ENCODE peak calls at places on chromosomes 4 and X, in eight cellular contexts. E is choroid plexus epithelial cell, Z is IMR-90, C is psoas muscle, H is tibial artery, K is uterus, F is Calu3, U is heart left ventricle. Q is an unnamed sample.

GRCh38 chrX:55488559-55489314 is 911 bp downstream of the USP51 start:
- DNase-seq in H (peak; percentile 88), F (peak; percentile 48), U (peak; percentile 70), E (peak; percentile 68), Z (peak; percentile 8), K (peak; percentile 73), C (peak; percentile 76), Q (no peak)

GRCh38 chr4:184192933-184193332 is 24.7 kb downstream of the ENPP6 start:
- DNase-seq in H (no peak), Z (no peak), U (no peak), C (no peak), E (no peak), K (no peak), F (no peak), Q (no peak)

GRCh38 chr4:155197757-155198156 is 10.7 kb upstream of the NPY2R start:
- DNase-seq in K (no peak), C (no peak), E (no peak), H (no peak), Z (no peak), U (no peak), F (no peak), Q (no peak)

GRCh38 chr4:55574252-55574651 is 17.8 kb downstream of the PDCL2 start:
- DNase-seq in H (no peak), E (no peak), Z (no peak), F (no peak), K (no peak), C (no peak), U (no peak), Q (no peak)

GRCh38 chr4:105496899-105497298 is 23.0 kb upstream of the PPA2 start:
- DNase-seq in E (peak; percentile 1), H (no peak), C (no peak), U (no peak), F (peak; percentile 15), K (no peak), Z (no peak), Q (no peak)

GRCh38 chr4:146333187-146333894 is 119.0 kb downstream of the REELD1 start:
- DNase-seq in C (no peak), F (no peak), K (no peak), H (no peak), E (peak; percentile 72), Z (peak; percentile 68), U (no peak), Q (peak; percentile 47)

GRCh38 chrX:102959471-102959870 is 22.4 kb downstream of the RAB40AL start:
- DNase-seq in H (no peak), F (no peak), K (no peak), Z (peak; percentile 65), E (peak; percentile 14), C (no peak), U (no peak), Q (no peak)

GRCh38 chrX:155048997-155049619 is 21.8 kb downstream of the CMC4 start:
- DNase-seq in H (no peak), E (peak; percentile 80), U (peak; percentile 45), K (no peak), Z (peak; percentile 55), C (peak; percentile 49), F (peak; percentile 65), Q (no peak)

GRCh38 chr4:2359591-2360390 is 58.7 kb downstream of the ZFYVE28 start:
- DNase-seq in Z (no peak), C (no peak), U (no peak), F (no peak), E (no peak), H (no peak), K (no peak), Q (no peak)

GRCh38 chr4:147318581-147318980 is 162.3 kb upstream of the EDNRA start:
- DNase-seq in H (no peak), C (no peak), F (no peak), U (no peak), E (peak; percentile 65), Z (peak; percentile 68), K (no peak), Q (no peak)

GRCh38 chr4:87005690-87006461 is 71.1 kb downstream of the AFF1 start:
- DNase-seq in C (no peak), F (no peak), H (no peak), Z (no peak), E (no peak), K (no peak), U (no peak), Q (no peak)

GRCh38 chr4:186621959-186622553 is 66.7 kb upstream of the MTNR1A start:
- DNase-seq in K (no peak), Z (peak; percentile 95), C (no peak), E (peak; percentile 93), F (no peak), H (no peak), U (no peak), Q (peak; percentile 44)

GRCh38 chrX:74656079-74656745 is 41.8 kb upstream of the RLIM start:
- DNase-seq in Z (peak; percentile 27), E (no peak), U (no peak), H (no peak), C (no peak), K (no peak), F (no peak), Q (no peak)

GRCh38 chr4:153541426-153542096 is 75.4 kb downstream of the TMEM131L start:
- DNase-seq in F (no peak), Z (peak; percentile 95), H (no peak), E (peak; percentile 92), C (no peak), K (no peak), U (no peak), Q (peak; percentile 67)

GRCh38 chr4:25144870-25145481 is 15.3 kb downstream of the SEPSECS start:
- DNase-seq in H (no peak), C (no peak), F (no peak), K (no peak), E (peak; percentile 58), U (no peak), Z (peak; percentile 21), Q (no peak)

GRCh38 chr4:112509243-112510190 is 6.5 kb downstream of the NEUROG2 start:
- DNase-seq in K (no peak), C (no peak), Z (peak; percentile 20), H (no peak), U (no peak), F (peak; percentile 39), E (no peak), Q (no peak)

GRCh38 chr4:16659120-16659519 is 239.3 kb downstream of the LDB2 start:
- DNase-seq in E (no peak), Z (no peak), F (no peak), K (no peak), C (no peak), H (no peak), U (no peak), Q (peak; percentile 82)

GRCh38 chr4:89836031-89836777 is 757 bp downstream of the SNCA start:
- DNase-seq in U (no peak), C (no peak), F (peak; percentile 3), H (no peak), E (no peak), K (peak; percentile 29), Z (no peak), Q (no peak)

GRCh38 chr4:89839558-89839957 is 2.6 kb upstream of the SNCA start:
- DNase-seq in K (no peak), Z (no peak), F (no peak), H (no peak), U (no peak), C (no peak), E (no peak), Q (no peak)

GRCh38 chr4:89836897-89837384 is at the start of gene SNCA:
- DNase-seq in C (peak; percentile 60), H (peak; percentile 69), Z (peak; percentile 21), E (peak; percentile 39), K (peak; percentile 77), U (peak; percentile 61), F (peak; percentile 72), Q (no peak)

GRCh38 chr4:89838005-89838404 is 1.0 kb upstream of the SNCA start:
- DNase-seq in K (no peak), E (peak; percentile 19), F (no peak), Z (no peak), H (no peak), U (no peak), C (no peak), Q (no peak)

GRCh38 chr4:89837385-89837995 is 529 bp upstream of the SNCA start:
- DNase-seq in F (peak; percentile 25), E (peak; percentile 37), Z (peak; percentile 16), U (no peak), C (no peak), H (no peak), K (no peak), Q (no peak)
- TF ChIP-seq CTCF in F (no peak), E (peak; percentile 11), Z (no peak), U (no peak), C (no peak), H (no peak), K (no peak), Q (no peak)

DNA sequence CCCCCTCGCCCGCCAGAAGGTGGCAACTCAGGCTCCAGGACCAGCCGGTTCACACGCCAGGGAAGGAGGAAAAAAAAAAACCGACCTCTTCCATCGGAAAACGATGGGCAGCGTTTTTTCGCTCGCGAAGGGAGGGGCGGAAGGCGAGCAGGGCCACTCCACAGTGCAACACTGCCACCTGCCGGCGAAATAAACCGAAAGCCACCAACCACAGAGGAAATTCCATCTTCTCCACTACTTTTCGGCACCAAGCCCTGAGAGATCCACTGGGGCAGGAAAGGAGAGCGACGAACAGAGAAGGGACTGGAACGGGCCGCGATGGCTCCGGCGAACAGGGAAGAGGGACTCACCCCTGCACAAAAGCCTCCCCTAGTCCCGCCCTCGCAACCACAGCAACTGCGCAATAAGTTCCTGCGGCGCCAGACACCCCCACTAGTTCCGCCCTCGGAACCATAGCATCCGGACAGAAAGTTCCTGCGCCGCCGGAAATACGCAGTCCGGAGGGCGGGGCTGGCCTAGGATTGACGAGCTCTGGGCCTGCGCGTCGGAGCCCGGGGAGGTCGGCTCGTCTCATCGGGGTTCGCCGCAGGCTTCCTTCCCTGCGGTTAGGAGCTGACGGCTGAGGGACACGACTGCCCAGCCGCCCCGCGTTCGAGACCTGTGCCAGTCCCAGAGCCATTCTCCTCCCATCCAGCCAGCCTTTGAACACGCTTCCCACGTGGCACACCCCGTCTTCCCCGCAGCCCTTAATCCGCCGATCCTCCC is 23.4 kb downstream of the FAM156A start:
- DNase-seq in C (peak; percentile 99), F (peak; percentile 92), U (peak; percentile 98), Z (peak; percentile 96), H (peak; percentile 94), E (peak; percentile 96), K (peak; percentile 96), Q (peak; percentile 94)
- TF ChIP-seq CTCF in C (peak; percentile 97), F (peak; percentile 92), U (peak; percentile 97), Z (peak; percentile 98), H (peak; percentile 96), E (peak; percentile 81), K (peak; percentile 96), Q (peak; percentile 77)

GRCh38 chr4:159384619-159385018 is 281.7 kb downstream of the RAPGEF2 start:
- DNase-seq in K (no peak), H (no peak), Z (no peak), E (peak; percentile 37), F (no peak), U (no peak), C (no peak), Q (no peak)
- TF ChIP-seq CTCF in K (no peak), H (no peak), Z (peak; percentile 45), E (peak; percentile 37), F (no peak), U (no peak), C (no peak), Q (no peak)

DNA sequence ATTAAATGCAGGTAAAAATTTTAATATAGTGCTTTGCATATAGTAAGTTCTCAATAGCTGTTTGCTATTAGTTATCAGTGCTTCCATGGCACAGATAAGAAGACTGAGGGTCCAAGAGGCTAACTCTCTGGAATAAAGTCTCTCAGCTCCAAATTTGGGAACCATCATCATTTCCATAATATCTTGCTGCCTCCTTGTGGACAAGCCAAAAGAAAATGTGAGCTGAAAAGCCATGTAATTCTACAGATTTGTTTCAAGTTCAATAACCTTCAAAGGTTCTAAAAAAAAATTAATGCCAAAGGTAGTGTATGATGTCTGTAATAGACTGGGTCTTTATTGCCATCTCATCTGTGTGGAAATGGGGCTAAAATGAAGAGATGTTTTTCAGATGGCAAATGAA is 136.9 kb upstream of the VCX start:
- DNase-seq in C (no peak), Z (no peak), K (no peak), U (no peak), F (no peak), E (peak; percentile 3), H (no peak), Q (no peak)
- TF ChIP-seq CTCF in C (peak; percentile 11), Z (peak; percentile 38), K (peak; percentile 7), U (no peak), F (no peak), E (peak; percentile 30), H (no peak), Q (peak; percentile 15)

Q was measured in AG09319.